ENCODE peak calls at places on chromosomes 12 and 14, in six cellular contexts. Q, V, W, C, A and T are unnamed samples.

GRCh38 chr12:30614031-30614430 is 81.6 kb downstream of the IPO8 start:
- DNase-seq in Q (no peak), V (no peak), W (no peak), C (no peak), A (no peak), T (no peak)

GRCh38 chr12:49939307-49939706 is 11.2 kb upstream of the AQP2 start:
- DNase-seq in Q (no peak), V (no peak), W (no peak), C (no peak), A (no peak), T (no peak)

GRCh38 chr14:35992816-35993511 is 166.8 kb downstream of the BRMS1L start:
- DNase-seq in Q (no peak), V (no peak), W (no peak), C (no peak), A (no peak), T (no peak)

GRCh38 chr14:70148911-70149675 is 39.7 kb downstream of the SLC8A3 start:
- DNase-seq in Q (no peak), V (no peak), W (no peak), C (no peak), A (no peak), T (no peak)

GRCh38 chr12:110431957-110432587 is 18.1 kb downstream of the ARPC3 start:
- DNase-seq in Q (no peak), V (no peak), W (no peak), C (no peak), A (no peak), T (no peak)

GRCh38 chr14:67241416-67242362 is at the start of gene PALS1:
- DNase-seq in Q (peak; percentile 15), V (no peak), W (no peak), C (peak; percentile 64), A (peak; percentile 55), T (no peak)

GRCh38 chr14:99511421-99512109 is 30.4 kb downstream of the CCNK start:
- DNase-seq in Q (no peak), V (no peak), W (no peak), C (peak; percentile 33), A (no peak), T (no peak)

GRCh38 chr12:22626429-22626828 is 1.5 kb downstream of the ETNK1 start:
- DNase-seq in Q (no peak), V (no peak), W (no peak), C (peak; percentile 41), A (no peak), T (no peak)

GRCh38 chr12:27936196-27936595 is 36.3 kb downstream of the PTHLH start:
- DNase-seq in Q (no peak), V (no peak), W (peak; percentile 5), C (no peak), A (no peak), T (no peak)

GRCh38 chr12:95114766-95115450 is 41.5 kb upstream of the NR2C1 start:
- DNase-seq in Q (no peak), V (no peak), W (no peak), C (no peak), A (no peak), T (no peak)

GRCh38 chr12:77814361-77814760 is 16.3 kb upstream of the NAV3 start:
- DNase-seq in Q (no peak), V (no peak), W (no peak), C (no peak), A (no peak), T (no peak)

GRCh38 chr14:73290279-73290678 is 53.0 kb downstream of the PAPLN start:
- DNase-seq in Q (no peak), V (no peak), W (no peak), C (no peak), A (no peak), T (no peak)

GRCh38 chr12:123160801-123161487 is 10.1 kb upstream of the PITPNM2 start:
- DNase-seq in Q (no peak), V (no peak), W (no peak), C (no peak), A (no peak), T (no peak)

GRCh38 chr12:113136990-113137511 is 1.5 kb upstream of the RASAL1 start:
- DNase-seq in Q (no peak), V (no peak), W (no peak), C (no peak), A (no peak), T (no peak)

GRCh38 chr12:47710283-47710682 is 4.5 kb upstream of the RPAP3 start:
- DNase-seq in Q (no peak), V (no peak), W (no peak), C (no peak), A (no peak), T (no peak)